ENCODE peak calls at places on chromosomes 13 and 19, in five cellular contexts. T is keratinocyte, M is Peyer's patch, O is neuronal stem cell, W is body of pancreas. U is an unnamed sample. For H3K27me3 and H3K36me3, the result is how much of the 10 kb centered on the place peaks cover.

GRCh38 chr19:33394723-33395560 is 21.4 kb downstream of the CEBPG start:
- DNase-seq in T (no peak), M (peak), O (no peak), W (peak), U (no peak)

GRCh38 chr13:49679244-49679643 is 12.0 kb downstream of the EBPL start:
- DNase-seq in T (no peak), M (no peak), O (no peak), W (no peak), U (no peak)

GRCh38 chr13:19057588-19058340 is 123.9 kb downstream of the TUBA3C start:
- DNase-seq in T (no peak), M (no peak), O (no peak), W (no peak), U (no peak)

GRCh38 chr19:4579389-4579788 is 19.9 kb upstream of the SEMA6B start:
- DNase-seq in T (no peak), M (no peak), O (no peak), W (no peak), U (no peak)

GRCh38 chr19:16442386-16443276 is 29.1 kb downstream of the EPS15L1 start:
- DNase-seq in T (no peak), M (peak), O (no peak), W (peak), U (peak)

GRCh38 chr13:51887441-51887840 is 25.7 kb downstream of the CCDC70 start:
- DNase-seq in T (no peak), M (no peak), O (no peak), W (no peak), U (no peak)

GRCh38 chr13:41177616-41178015 is 16.8 kb downstream of the KBTBD7 start:
- DNase-seq in T (no peak), M (no peak), O (no peak), W (no peak), U (no peak)

GRCh38 chr19:16078311-16078758 is 2.0 kb downstream of the TPM4 start:
- DNase-seq in T (no peak), M (no peak), O (peak), W (peak), U (no peak)

GRCh38 chr13:45119469-45119989 is 781 bp upstream of the GTF2F2 start:
- DNase-seq in T (no peak), M (no peak), O (no peak), W (no peak), U (peak)

GRCh38 chr13:70814684-70815083 is 706.4 kb upstream of the KLHL1 start:
- DNase-seq in T (no peak), M (no peak), O (no peak), W (no peak), U (no peak)

GRCh38 chr19:55642153-55643002 is 1.1 kb upstream of the ZNF581 start:
- DNase-seq in T (no peak), M (peak), O (no peak), W (no peak), U (peak)

GRCh38 chr13:49649244-49649962 is 21.1 kb downstream of the ARL11 start:
- DNase-seq in T (peak), M (no peak), O (no peak), W (no peak), U (no peak)

GRCh38 chr13:76965759-76966421 is 17.6 kb downstream of the ACOD1 start:
- DNase-seq in T (no peak), M (no peak), O (no peak), W (peak), U (peak)

GRCh38 chr13:43948059-43948458 is 68.4 kb downstream of the LACC1 start:
- DNase-seq in T (no peak), M (no peak), O (no peak), W (no peak), U (no peak)

GRCh38 chr13:43942301-43942700 is 62.6 kb downstream of the LACC1 start:
- DNase-seq in T (no peak), M (no peak), O (no peak), W (no peak), U (no peak)

DNA sequence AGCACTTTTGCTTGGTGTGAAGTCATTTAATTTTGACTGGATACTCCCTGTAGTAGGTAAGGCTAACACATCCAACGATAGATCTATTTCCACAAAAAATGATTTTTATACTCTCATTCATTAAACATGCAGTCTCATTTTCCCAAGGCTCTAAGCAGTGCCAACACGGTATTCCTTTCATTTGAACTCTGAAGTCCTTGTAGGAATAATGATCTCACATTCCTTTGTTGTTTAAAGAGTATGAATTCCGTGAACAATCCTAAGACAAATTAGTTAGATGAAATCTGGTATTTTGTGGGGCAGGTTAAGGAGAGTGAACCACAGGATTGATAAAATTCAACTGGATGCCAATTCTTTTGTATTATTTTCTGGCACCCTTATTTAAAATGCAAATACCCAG is 66.6 kb downstream of the LACC1 start:
- DNase-seq in T (no peak), M (no peak), O (no peak), W (no peak), U (no peak)
- H3K27me3 ChIP-seq in T (under half), M (under half), O (under half), W (under half), U (under half)

GRCh38 chr19:48629297-48629598 is 7.9 kb downstream of the DBP start:
- DNase-seq in T (no peak), M (no peak), O (no peak), W (no peak), U (no peak)

GRCh38 chr19:48628486-48629296 is 8.5 kb downstream of the DBP start:
- DNase-seq in T (no peak), M (no peak), O (no peak), W (no peak), U (no peak)

GRCh38 chr19:48631254-48631653 is 5.9 kb downstream of the DBP start:
- DNase-seq in T (no peak), M (no peak), O (no peak), W (no peak), U (no peak)

GRCh38 chr19:48629599-48630288 is 7.4 kb downstream of the DBP start:
- DNase-seq in T (no peak), M (peak), O (peak), W (no peak), U (peak)

DNA sequence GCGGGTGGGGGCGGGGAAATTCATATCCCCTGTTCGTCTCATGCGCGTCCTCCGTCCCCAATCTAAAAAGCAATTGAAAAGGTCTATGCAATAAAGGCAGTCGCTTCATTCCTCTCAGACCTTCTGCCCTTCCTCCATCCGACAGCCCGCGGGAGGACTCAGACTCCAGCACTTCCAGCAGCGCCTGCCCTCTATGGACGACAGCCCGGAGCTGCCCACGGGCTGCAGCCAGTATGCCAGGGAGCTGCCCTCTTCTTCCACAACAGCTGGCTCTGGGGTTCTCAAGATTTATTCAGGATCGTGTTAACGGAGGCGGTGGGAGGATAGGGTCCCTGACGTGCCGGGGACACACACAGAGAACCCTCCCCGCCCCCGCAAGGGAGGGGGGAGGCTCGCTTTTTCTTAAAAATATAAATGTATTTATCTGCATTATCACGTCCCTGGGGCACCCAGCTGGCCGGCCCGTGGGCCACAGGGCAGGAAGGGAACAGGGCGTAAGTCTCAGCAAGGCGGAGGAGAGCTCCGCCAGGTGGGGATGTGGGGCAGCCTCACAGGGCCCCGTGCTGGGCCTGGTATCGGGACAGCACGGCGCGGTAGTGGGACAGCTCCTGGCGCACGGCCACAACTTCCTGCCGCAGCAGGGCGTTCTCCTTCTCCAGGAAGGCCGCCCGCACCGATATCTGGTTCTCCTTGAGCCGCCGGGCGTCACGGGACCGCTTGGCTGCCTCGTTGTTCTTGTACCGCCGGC is 6.7 kb downstream of the DBP start:
- DNase-seq in T (no peak), M (peak), O (no peak), W (peak), U (peak)
- H3K36me3 ChIP-seq in T (under half), M (under half), O (under half), W (under half), U (under half)

GRCh38 chr19:30684613-30685012 is 312.4 kb downstream of the ZNF536 start:
- DNase-seq in T (no peak), M (no peak), O (no peak), W (no peak), U (no peak)

GRCh38 chr19:30681162-30681996 is 309.2 kb downstream of the ZNF536 start:
- DNase-seq in T (no peak), M (no peak), O (no peak), W (no peak), U (no peak)

GRCh38 chr19:30679789-30680188 is 307.6 kb downstream of the ZNF536 start:
- DNase-seq in T (no peak), M (no peak), O (no peak), W (no peak), U (no peak)

GRCh38 chr19:30685601-30686000 is 313.4 kb downstream of the ZNF536 start:
- DNase-seq in T (no peak), M (no peak), O (no peak), W (no peak), U (no peak)

GRCh38 chr19:30682576-30683536 is 310.7 kb downstream of the ZNF536 start:
- DNase-seq in T (no peak), M (peak), O (peak), W (peak), U (peak)
- H3K27me3 ChIP-seq in T (under half), M (under half), O (under half), W (under half), U (under half)

GRCh38 chr13:24032252-24032651 is 128.3 kb upstream of the SPATA13 start:
- DNase-seq in T (no peak), M (no peak), O (no peak), W (no peak), U (no peak)
- H3K36me3 ChIP-seq in T (under half), M (under half), O (under half), W (under half), U (under half)

GRCh38 chr19:29524201-29524911 is 1.4 kb upstream of the VSTM2B start:
- DNase-seq in T (no peak), M (no peak), O (peak), W (no peak), U (no peak)

GRCh38 chr19:29521291-29522075 is 4.3 kb upstream of the VSTM2B start:
- DNase-seq in T (no peak), M (no peak), O (no peak), W (no peak), U (no peak)

GRCh38 chr19:29524912-29525870 is 603 bp upstream of the VSTM2B start:
- DNase-seq in T (no peak), M (no peak), O (peak), W (no peak), U (no peak)

GRCh38 chr19:29525901-29526729 is at the start of gene VSTM2B:
- DNase-seq in T (no peak), M (no peak), O (peak), W (no peak), U (no peak)

GRCh38 chr19:29523568-29523967 is 2.2 kb upstream of the VSTM2B start:
- DNase-seq in T (no peak), M (no peak), O (no peak), W (no peak), U (no peak)
- H3K27me3 ChIP-seq in T (half or more), M (under half), O (under half), W (under half), U (under half)